ENCODE peak calls at places on chromosomes 6 and 20, in seven cellular contexts. X is tibial nerve, H is heart right ventricle, S is H1, L is IMR-90, Q is A549, B is right lobe of liver. F is an unnamed sample.

GRCh38 chr6:63677282-63677681 is 41.7 kb downstream of the PHF3 start:
- DNase-seq in X (no peak), H (no peak), S (no peak), L (no peak), Q (no peak), B (no peak), F (no peak)

GRCh38 chr6:1701668-1702353 is 92.1 kb downstream of the FOXC1 start:
- DNase-seq in X (no peak), H (peak), S (no peak), L (peak), Q (no peak), B (no peak), F (peak)

GRCh38 chr6:78835817-78836216 is 31.5 kb upstream of the IRAK1BP1 start:
- DNase-seq in X (no peak), H (no peak), S (no peak), L (peak), Q (no peak), B (no peak), F (peak)

GRCh38 chr20:37202267-37202943 is 23.1 kb upstream of the MROH8 start:
- DNase-seq in X (no peak), H (peak), S (no peak), L (peak), Q (peak), B (no peak), F (peak)

GRCh38 chr6:118844915-118845314 is 49.0 kb upstream of the ASF1A start:
- DNase-seq in X (no peak), H (no peak), S (no peak), L (peak), Q (no peak), B (no peak), F (no peak)

GRCh38 chr20:50536333-50536732 is 26.1 kb downstream of the PTPN1 start:
- DNase-seq in X (no peak), H (no peak), S (no peak), L (no peak), Q (no peak), B (no peak), F (no peak)

GRCh38 chr6:41182069-41183034 is 18.6 kb downstream of the TREML2 start:
- DNase-seq in X (no peak), H (no peak), S (peak), L (peak), Q (peak), B (no peak), F (peak)

GRCh38 chr6:139519571-139520031 is 145.2 kb upstream of the CITED2 start:
- DNase-seq in X (no peak), H (no peak), S (no peak), L (peak), Q (no peak), B (no peak), F (no peak)

GRCh38 chr6:168411793-168412192 is 29.2 kb upstream of the SMOC2 start:
- DNase-seq in X (no peak), H (no peak), S (peak), L (no peak), Q (no peak), B (no peak), F (no peak)

GRCh38 chr6:84356907-84357306 is 129.5 kb upstream of the CEP162 start:
- DNase-seq in X (no peak), H (no peak), S (no peak), L (no peak), Q (no peak), B (no peak), F (no peak)

GRCh38 chr6:26223677-26224546 is 136.7 kb downstream of the HFE start:
- DNase-seq in X (no peak), H (peak), S (no peak), L (peak), Q (peak), B (peak), F (peak)

GRCh38 chr6:152981989-152982767 is 663 bp downstream of the FBXO5 start:
- DNase-seq in X (no peak), H (peak), S (peak), L (no peak), Q (no peak), B (no peak), F (no peak)

DNA sequence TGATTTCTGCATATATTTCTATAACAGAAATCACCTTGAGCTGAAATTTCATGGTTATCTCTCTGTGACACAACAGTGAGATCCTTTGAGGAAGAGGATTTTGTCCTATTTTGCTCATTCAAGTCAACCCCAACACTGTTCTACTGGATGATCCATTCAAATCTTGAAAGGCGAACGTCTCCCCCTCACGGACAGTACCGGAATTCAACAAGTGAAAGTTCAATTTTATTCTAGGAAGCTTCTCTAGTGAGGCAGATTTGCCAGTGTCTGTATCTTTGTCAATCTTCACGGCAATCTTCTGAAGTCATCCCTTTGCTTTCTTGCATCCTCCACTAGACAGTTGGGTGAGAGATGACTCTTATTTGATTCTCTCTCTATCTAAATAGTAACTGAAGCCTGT is 91.7 kb upstream of the PDE7B start:
- DNase-seq in X (no peak), H (no peak), S (no peak), L (peak), Q (peak), B (no peak), F (peak)
- TF ChIP-seq CTCF in X (no peak), H (no peak), S (peak), L (peak), Q (peak), B (no peak), F (no peak)

DNA sequence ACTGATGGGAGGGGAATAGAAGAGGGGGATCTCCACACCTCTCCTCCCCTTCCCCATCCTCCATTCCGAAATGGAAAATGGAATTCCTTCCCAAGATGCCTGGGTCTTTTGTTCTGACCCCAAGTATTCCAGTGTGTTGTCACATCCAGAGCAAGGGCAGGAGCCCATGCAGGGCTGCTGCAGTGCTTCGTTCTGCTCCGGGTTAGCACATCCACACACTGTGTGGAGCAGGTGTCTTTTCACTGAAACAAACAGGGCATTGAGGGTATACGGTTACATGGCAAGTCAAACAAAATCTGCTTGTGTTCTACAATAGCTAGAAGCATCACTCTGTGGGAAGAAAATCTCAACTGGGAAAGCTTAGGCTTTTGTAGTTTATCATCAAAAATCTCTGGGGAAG is 56.9 kb downstream of the LYRM2 start:
- DNase-seq in X (no peak), H (no peak), S (no peak), L (no peak), Q (no peak), B (no peak), F (no peak)
- H3K27ac ChIP-seq in X (no peak), H (no peak), S (no peak), L (no peak), Q (no peak), B (no peak), F (no peak)

GRCh38 chr6:9801255-9801757 is 613.6 kb downstream of the TFAP2A start:
- DNase-seq in X (no peak), H (no peak), S (no peak), L (peak), Q (no peak), B (no peak), F (no peak)
- TF ChIP-seq CTCF in X (no peak), H (no peak), S (no peak), L (no peak), Q (no peak), B (no peak), F (no peak)

DNA sequence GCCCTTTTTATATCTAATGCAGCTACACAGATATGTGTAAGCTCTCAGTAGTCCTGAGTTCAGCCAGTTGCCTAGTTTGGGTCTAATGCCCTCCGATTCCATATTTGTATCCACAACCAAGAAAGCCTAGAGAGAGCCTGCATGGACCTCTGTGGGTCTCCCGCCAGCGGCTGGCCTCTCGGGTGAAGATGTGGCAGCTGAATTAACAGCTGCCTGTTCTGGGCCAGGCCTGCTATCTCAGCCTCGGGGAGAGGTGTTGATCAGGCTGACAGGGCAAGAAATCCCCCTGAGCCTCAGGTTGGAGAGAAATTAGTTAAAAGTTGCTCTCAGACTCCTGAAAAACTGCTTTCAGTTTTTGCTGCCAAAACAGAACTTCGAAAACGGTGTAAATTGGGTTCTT is 19.8 kb downstream of the PTK7 start:
- DNase-seq in X (no peak), H (no peak), S (no peak), L (no peak), Q (no peak), B (no peak), F (no peak)
- H3K27ac ChIP-seq in X (no peak), H (no peak), S (peak), L (peak), Q (no peak), B (no peak), F (peak)

GRCh38 chr20:8389381-8390368 is 257.6 kb downstream of the PLCB1 start:
- DNase-seq in X (no peak), H (no peak), S (no peak), L (peak), Q (peak), B (no peak), F (peak)
- TF ChIP-seq CTCF in X (peak), H (peak), S (peak), L (peak), Q (peak), B (peak), F (peak)

GRCh38 chr6:14118091-14118439 is 493 bp downstream of the CD83 start:
- DNase-seq in X (no peak), H (no peak), S (no peak), L (no peak), Q (no peak), B (no peak), F (no peak)

GRCh38 chr6:14120556-14120955 is 3.0 kb downstream of the CD83 start:
- DNase-seq in X (no peak), H (no peak), S (no peak), L (no peak), Q (no peak), B (no peak), F (no peak)

GRCh38 chr6:14118444-14118843 is 872 bp downstream of the CD83 start:
- DNase-seq in X (no peak), H (no peak), S (no peak), L (no peak), Q (no peak), B (no peak), F (no peak)

GRCh38 chr6:14119764-14120163 is 2.2 kb downstream of the CD83 start:
- DNase-seq in X (no peak), H (no peak), S (no peak), L (no peak), Q (no peak), B (no peak), F (no peak)

DNA sequence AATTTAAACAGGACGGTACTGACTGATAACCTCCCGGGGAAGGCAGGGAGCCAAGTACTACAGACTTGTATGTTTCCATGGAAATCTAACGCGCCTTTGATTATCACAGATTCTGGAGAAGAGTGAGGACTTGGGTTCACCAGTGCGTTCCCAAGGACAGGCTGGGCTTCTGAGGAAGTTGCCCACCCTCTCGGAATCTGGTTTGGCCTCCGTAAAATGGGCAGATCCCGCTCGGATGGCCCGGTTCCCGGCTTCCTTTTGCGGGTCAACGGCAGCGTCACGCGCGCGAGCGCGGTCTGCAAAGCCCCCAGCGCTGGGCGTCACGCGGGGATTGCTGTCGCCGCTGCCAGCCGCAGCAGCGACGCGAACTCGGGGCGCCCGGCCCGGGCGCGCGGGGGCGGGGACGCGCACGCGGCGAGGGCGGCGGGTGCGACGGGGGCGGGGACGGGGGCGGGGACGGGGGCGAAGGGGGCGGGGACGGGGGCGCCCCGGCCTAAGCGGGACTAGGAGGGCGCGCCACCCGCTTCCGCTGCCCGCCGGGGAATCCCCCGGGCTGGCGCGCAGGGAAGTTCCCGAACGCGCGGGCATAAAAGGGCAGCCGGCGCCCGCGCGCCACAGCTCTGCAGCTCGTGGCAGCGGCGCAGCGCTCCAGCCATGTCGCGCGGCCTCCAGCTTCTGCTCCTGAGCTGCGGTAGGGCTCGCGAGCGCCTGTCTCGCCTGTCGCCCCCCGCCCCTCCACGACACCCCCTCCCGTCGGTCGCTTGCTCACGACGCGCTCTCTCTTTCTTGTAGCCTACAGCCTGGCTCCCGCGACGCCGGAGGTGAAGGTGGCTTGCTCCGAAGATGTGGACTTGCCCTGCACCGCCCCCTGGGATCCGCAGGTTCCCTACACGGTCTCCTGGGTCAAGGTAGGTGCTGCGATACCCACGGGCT is at the start of gene CD83:
- DNase-seq in X (no peak), H (peak), S (peak), L (peak), Q (peak), B (peak), F (peak)
- H3K27ac ChIP-seq in X (peak), H (peak), S (no peak), L (no peak), Q (peak), B (peak), F (no peak)

GRCh38 chr6:143501851-143502250 is 9.7 kb downstream of the FUCA2 start:
- DNase-seq in X (no peak), H (no peak), S (no peak), L (no peak), Q (no peak), B (no peak), F (no peak)
- TF ChIP-seq CTCF in X (no peak), H (no peak), S (no peak), L (no peak), Q (no peak), B (peak), F (no peak)

GRCh38 chr6:106134087-106134770 is 48.1 kb downstream of the PRDM1 start:
- DNase-seq in X (no peak), H (no peak), S (no peak), L (no peak), Q (no peak), B (no peak), F (peak)
- H3K27ac ChIP-seq in X (no peak), H (no peak), S (no peak), L (no peak), Q (peak), B (no peak), F (peak)

GRCh38 chr20:20410678-20411077 is 42.8 kb downstream of the INSM1 start:
- DNase-seq in X (no peak), H (peak), S (no peak), L (no peak), Q (no peak), B (peak), F (no peak)

GRCh38 chr20:20409326-20409725 is 41.4 kb downstream of the INSM1 start:
- DNase-seq in X (no peak), H (no peak), S (no peak), L (no peak), Q (no peak), B (no peak), F (no peak)

GRCh38 chr20:20406306-20406705 is 38.4 kb downstream of the INSM1 start:
- DNase-seq in X (no peak), H (no peak), S (no peak), L (no peak), Q (no peak), B (no peak), F (no peak)

GRCh38 chr20:20405619-20406018 is 37.7 kb downstream of the INSM1 start:
- DNase-seq in X (no peak), H (no peak), S (no peak), L (no peak), Q (no peak), B (no peak), F (no peak)

GRCh38 chr20:20407891-20408805 is 40.2 kb downstream of the INSM1 start:
- DNase-seq in X (no peak), H (no peak), S (no peak), L (peak), Q (peak), B (no peak), F (no peak)
- TF ChIP-seq CTCF in X (no peak), H (no peak), S (peak), L (peak), Q (peak), B (peak), F (no peak)

F was measured in RWPE1.